ENCODE peak calls at places on chromosomes 7 and 10, in six cellular contexts. F, P, Y, L, V and E are unnamed samples.

GRCh38 chr7:153190452-153190851 is 430.9 kb downstream of the ACTR3B start:
- DNase-seq in P (no peak), V (peak), F (no peak), Y (peak), L (peak), E (no peak)

GRCh38 chr10:119602241-119603095 is 5.7 kb upstream of the TIAL1 start:
- DNase-seq in F (peak), P (no peak), V (peak), Y (peak), L (no peak), E (no peak)

GRCh38 chr10:22629843-22630228 is 84.5 kb downstream of the PIP4K2A start:
- DNase-seq in V (no peak), F (no peak), P (no peak), Y (no peak), L (no peak), E (no peak)

GRCh38 chr10:91643700-91644099 is 10.8 kb upstream of the PPP1R3C start:
- DNase-seq in L (no peak), V (peak), Y (peak), P (no peak), F (peak), E (no peak)

GRCh38 chr7:133140994-133141595 is 59.2 kb upstream of the CHCHD3 start:
- DNase-seq in Y (no peak), L (no peak), P (no peak), V (no peak), F (no peak), E (no peak)

GRCh38 chr7:381211-382117 is 91.5 kb downstream of the FOXL3 start:
- DNase-seq in Y (peak), V (no peak), F (no peak), L (no peak), P (no peak), E (no peak)

GRCh38 chr7:128014864-128015263 is 16.4 kb downstream of the LRRC4 start:
- DNase-seq in L (no peak), F (no peak), V (no peak), Y (no peak), P (peak), E (no peak)

GRCh38 chr7:116258734-116259133 is 48.4 kb downstream of the TES start:
- DNase-seq in V (peak), Y (no peak), L (no peak), F (peak), P (no peak), E (peak)

GRCh38 chr10:59287587-59287986 is 74.8 kb downstream of the FAM13C start:
- DNase-seq in V (no peak), Y (no peak), F (no peak), P (no peak), L (no peak), E (no peak)

GRCh38 chr7:77580762-77581350 is 43.8 kb downstream of the PTPN12 start:
- DNase-seq in Y (no peak), V (no peak), P (no peak), F (peak), L (no peak), E (no peak)

GRCh38 chr10:102121739-102122372 is 1.7 kb upstream of the LDB1 start:
- DNase-seq in L (no peak), F (peak), V (peak), Y (peak), P (no peak), E (no peak)

GRCh38 chr10:102297132-102297531 is 51.8 kb downstream of the GBF1 start:
- DNase-seq in V (no peak), L (no peak), F (no peak), Y (no peak), P (no peak), E (no peak)

GRCh38 chr10:131398166-131398565 is 86.6 kb upstream of the TCERG1L start:
- DNase-seq in Y (no peak), F (no peak), L (no peak), V (no peak), P (no peak), E (no peak)

GRCh38 chr7:50644586-50644985 is 79.4 kb upstream of the DDC start:
- DNase-seq in V (no peak), P (no peak), Y (no peak), L (peak), F (no peak), E (no peak)

GRCh38 chr7:29370531-29371314 is 176.1 kb downstream of the CHN2 start:
- DNase-seq in P (no peak), Y (no peak), V (no peak), F (peak), L (no peak), E (no peak)

GRCh38 chr10:62960416-62960815 is 144.2 kb upstream of the EGR2 start:
- DNase-seq in Y (no peak), V (no peak), F (peak), P (no peak), L (no peak), E (no peak)

GRCh38 chr7:130890176-130891020 is 156.4 kb upstream of the KLF14 start:
- DNase-seq in Y (no peak), P (no peak), L (no peak), F (peak), V (no peak), E (no peak)

GRCh38 chr7:80467069-80467468 is 44.8 kb downstream of the GNAT3 start:
- DNase-seq in V (no peak), P (no peak), Y (no peak), L (no peak), F (peak), E (no peak)

GRCh38 chr10:85946713-85947326 is 419.8 kb downstream of the GRID1 start:
- DNase-seq in L (no peak), F (no peak), V (no peak), Y (no peak), P (no peak), E (no peak)

GRCh38 chr10:98242823-98243222 is 25.2 kb downstream of the LOXL4 start:
- DNase-seq in L (no peak), V (no peak), Y (no peak), P (peak), F (peak), E (no peak)

GRCh38 chr7:132206594-132206993 is 369.7 kb downstream of the PLXNA4 start:
- DNase-seq in Y (no peak), L (no peak), F (no peak), V (no peak), P (peak), E (no peak)

GRCh38 chr7:4650471-4651047 is 31.5 kb upstream of the FOXK1 start:
- DNase-seq in V (peak), P (no peak), F (peak), L (no peak), Y (peak), E (no peak)

GRCh38 chr7:19957664-19958063 is 184.2 kb upstream of the TMEM196 start:
- DNase-seq in Y (no peak), L (no peak), F (peak), P (no peak), V (no peak), E (no peak)

GRCh38 chr7:134684165-134684564 is 37.5 kb downstream of the BPGM start:
- DNase-seq in F (no peak), L (no peak), P (no peak), V (no peak), Y (no peak), E (no peak)

GRCh38 chr10:79137826-79138225 is 69.1 kb downstream of the ZMIZ1 start:
- DNase-seq in Y (no peak), V (no peak), P (no peak), F (peak), L (no peak), E (no peak)

GRCh38 chr10:99523251-99523773 is 9.4 kb upstream of the NKX2-3 start:
- DNase-seq in P (no peak), L (no peak), F (no peak), Y (peak), V (peak), E (no peak)

GRCh38 chr7:95434501-95435421 is at the start of gene PON2:
- DNase-seq in P (peak), Y (peak), L (peak), V (peak), F (peak), E (peak)

GRCh38 chr7:91264924-91265681 is 870 bp downstream of the FZD1 start:
- DNase-seq in V (peak), P (peak), Y (peak), L (no peak), F (peak), E (peak)

GRCh38 chr7:5752663-5753062 is 28.8 kb downstream of the RNF216 start:
- DNase-seq in Y (no peak), V (no peak), F (no peak), P (no peak), L (no peak), E (no peak)

GRCh38 chr7:111388912-111389311 is 173.4 kb downstream of the IMMP2L start:
- DNase-seq in V (no peak), Y (no peak), F (no peak), L (no peak), P (no peak), E (peak)

GRCh38 chr7:121433775-121434174 is 37.7 kb upstream of the FAM3C start:
- DNase-seq in Y (no peak), F (no peak), V (no peak), P (no peak), L (no peak), E (no peak)

GRCh38 chr7:124020060-124020459 is 12.8 kb downstream of the TMEM229A start:
- DNase-seq in P (no peak), V (no peak), Y (no peak), L (no peak), F (no peak), E (no peak)

GRCh38 chr7:78226059-78226658 is 427.6 kb downstream of the PHTF2 start:
- DNase-seq in V (peak), Y (peak), F (peak), L (no peak), P (no peak), E (no peak)